ENCODE peak calls at places on chromosomes 6 and 20, in ten cellular contexts. P, S, G, H, C, Y, K, I, Q and J are unnamed samples.

GRCh38 chr6:168027521-168027920 is 30.1 kb downstream of the KIF25 start:
- DNase-seq in P (no peak), S (no peak), G (no peak), H (no peak), C (no peak), Y (no peak), K (no peak), I (no peak), Q (no peak), J (no peak)

GRCh38 chr20:63015665-63016361 is 9.0 kb upstream of the BHLHE23 start:
- DNase-seq in P (no peak), S (no peak), G (no peak), H (no peak), C (no peak), Y (no peak), K (no peak), I (no peak), Q (no peak), J (no peak)

GRCh38 chr20:62938105-62938888 is at the start of gene GID8:
- DNase-seq in P (peak), S (peak), G (no peak), H (no peak), C (peak), Y (no peak), K (peak), I (peak), Q (peak), J (no peak)

GRCh38 chr6:125584468-125584939 is 164.9 kb upstream of the HEY2 start:
- DNase-seq in P (peak), S (peak), G (no peak), H (peak), C (no peak), Y (no peak), K (peak), I (peak), Q (no peak), J (peak)

GRCh38 chr20:36825374-36826104 is 50.4 kb upstream of the TLDC2 start:
- DNase-seq in P (no peak), S (no peak), G (no peak), H (peak), C (no peak), Y (no peak), K (no peak), I (no peak), Q (no peak), J (no peak)

GRCh38 chr6:15106958-15107643 is 138.8 kb upstream of the JARID2 start:
- DNase-seq in P (no peak), S (no peak), G (no peak), H (no peak), C (no peak), Y (no peak), K (no peak), I (no peak), Q (no peak), J (no peak)

GRCh38 chr6:110980648-110981047 is 1.2 kb upstream of the RPF2 start:
- DNase-seq in P (no peak), S (no peak), G (no peak), H (no peak), C (no peak), Y (no peak), K (no peak), I (no peak), Q (no peak), J (no peak)

GRCh38 chr6:82013561-82014275 is 233.8 kb downstream of the IBTK start:
- DNase-seq in P (peak), S (peak), G (no peak), H (no peak), C (no peak), Y (no peak), K (peak), I (no peak), Q (peak), J (peak)

GRCh38 chr6:3825331-3825831 is 23.8 kb upstream of the FAM50B start:
- DNase-seq in P (peak), S (peak), G (no peak), H (no peak), C (no peak), Y (no peak), K (peak), I (peak), Q (no peak), J (no peak)

GRCh38 chr6:75934643-75935472 is 137.6 kb downstream of the IMPG1 start:
- DNase-seq in P (peak), S (peak), G (peak), H (peak), C (peak), Y (peak), K (peak), I (peak), Q (peak), J (peak)

GRCh38 chr20:62979876-62980373 is 26.8 kb downstream of the BHLHE23 start:
- DNase-seq in P (no peak), S (no peak), G (no peak), H (no peak), C (no peak), Y (no peak), K (no peak), I (no peak), Q (no peak), J (no peak)

GRCh38 chr20:58839474-58839874 is 11.2 kb downstream of the GNAS-AS1 start:
- DNase-seq in P (peak), S (peak), G (no peak), H (peak), C (peak), Y (peak), K (peak), I (peak), Q (peak), J (peak)

GRCh38 chr6:20364327-20364726 is 37.4 kb upstream of the E2F3 start:
- DNase-seq in P (no peak), S (no peak), G (no peak), H (no peak), C (no peak), Y (no peak), K (no peak), I (no peak), Q (no peak), J (no peak)

GRCh38 chr6:162468326-162468725 is 259.2 kb downstream of the PRKN start:
- DNase-seq in P (peak), S (no peak), G (no peak), H (no peak), C (no peak), Y (no peak), K (peak), I (no peak), Q (no peak), J (no peak)

GRCh38 chr6:19731286-19731685 is 105.9 kb upstream of the ID4 start:
- DNase-seq in P (peak), S (peak), G (peak), H (no peak), C (no peak), Y (no peak), K (peak), I (no peak), Q (no peak), J (no peak)

GRCh38 chr6:3325210-3325609 is 66.5 kb downstream of the PSMG4 start:
- DNase-seq in P (peak), S (peak), G (no peak), H (no peak), C (no peak), Y (no peak), K (peak), I (no peak), Q (no peak), J (no peak)

GRCh38 chr20:10540636-10541493 is 105.8 kb downstream of the SLX4IP start:
- DNase-seq in P (peak), S (peak), G (peak), H (no peak), C (no peak), Y (no peak), K (peak), I (peak), Q (peak), J (no peak)

GRCh38 chr20:32560482-32560988 is 24.6 kb downstream of the NOL4L start:
- DNase-seq in P (no peak), S (no peak), G (no peak), H (no peak), C (no peak), Y (no peak), K (no peak), I (no peak), Q (no peak), J (no peak)

GRCh38 chr6:11093591-11094410 is at the start of gene SMIM13:
- DNase-seq in P (peak), S (peak), G (peak), H (peak), C (peak), Y (peak), K (peak), I (peak), Q (peak), J (peak)
- TF ChIP-seq CTCF in P (peak), S (peak), G (peak), H (peak), C (peak), Y (peak), K (peak), I (peak), Q (peak), J (peak)

GRCh38 chr20:39676857-39677351 is 714.8 kb downstream of the DHX35 start:
- DNase-seq in P (no peak), S (peak), G (no peak), H (no peak), C (peak), Y (peak), K (peak), I (no peak), Q (peak), J (no peak)
- TF ChIP-seq CTCF in P (no peak), S (peak), G (peak), H (peak), C (peak), Y (no peak), K (peak), I (peak), Q (peak), J (no peak)

GRCh38 chr6:21588812-21589811 is 4.4 kb upstream of the SOX4 start:
- DNase-seq in P (peak), S (peak), G (peak), H (peak), C (peak), Y (peak), K (peak), I (peak), Q (peak), J (peak)

GRCh38 chr6:21586760-21587181 is 6.8 kb upstream of the SOX4 start:
- DNase-seq in P (no peak), S (no peak), G (no peak), H (no peak), C (no peak), Y (no peak), K (no peak), I (no peak), Q (no peak), J (no peak)

GRCh38 chr6:21587925-21588811 is 5.4 kb upstream of the SOX4 start:
- DNase-seq in P (peak), S (peak), G (no peak), H (peak), C (peak), Y (peak), K (peak), I (peak), Q (peak), J (no peak)

GRCh38 chr6:21587182-21587924 is 6.2 kb upstream of the SOX4 start:
- DNase-seq in P (peak), S (peak), G (no peak), H (peak), C (peak), Y (peak), K (peak), I (peak), Q (peak), J (no peak)

DNA sequence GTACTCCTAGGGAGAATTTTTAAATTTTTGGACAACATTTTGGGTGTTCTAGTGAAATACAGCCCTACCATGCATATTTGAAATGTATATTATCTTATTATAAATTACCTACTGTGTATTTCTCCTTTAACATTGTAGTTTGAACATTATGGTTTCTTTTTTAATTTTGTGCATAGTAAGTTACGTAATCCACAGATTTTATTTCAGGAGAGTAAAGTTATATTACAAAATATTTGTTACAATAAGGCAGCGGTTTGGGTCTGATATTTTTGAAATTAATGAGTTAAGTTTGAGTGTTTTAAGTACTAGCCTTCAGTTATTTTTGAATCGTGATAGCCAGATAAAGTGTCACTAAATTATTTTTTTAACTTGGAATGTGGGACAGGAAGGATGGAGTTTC is 7.3 kb upstream of the SOX4 start:
- DNase-seq in P (no peak), S (no peak), G (no peak), H (no peak), C (no peak), Y (no peak), K (no peak), I (no peak), Q (no peak), J (no peak)
- TF ChIP-seq CTCF in P (no peak), S (no peak), G (no peak), H (no peak), C (no peak), Y (no peak), K (no peak), I (no peak), Q (no peak), J (no peak)

GRCh38 chr20:57242414-57242813 is 24.0 kb downstream of the BMP7 start:
- DNase-seq in P (no peak), S (no peak), G (no peak), H (no peak), C (no peak), Y (no peak), K (no peak), I (no peak), Q (no peak), J (no peak)

GRCh38 chr20:57246008-57246407 is 20.4 kb downstream of the BMP7 start:
- DNase-seq in P (no peak), S (no peak), G (no peak), H (no peak), C (no peak), Y (no peak), K (no peak), I (no peak), Q (no peak), J (no peak)

GRCh38 chr20:57244221-57244585 is 22.2 kb downstream of the BMP7 start:
- DNase-seq in P (no peak), S (no peak), G (no peak), H (no peak), C (no peak), Y (no peak), K (no peak), I (no peak), Q (no peak), J (no peak)

GRCh38 chr20:57243480-57244220 is 22.8 kb downstream of the BMP7 start:
- DNase-seq in P (no peak), S (no peak), G (no peak), H (no peak), C (no peak), Y (no peak), K (no peak), I (no peak), Q (no peak), J (no peak)

GRCh38 chr20:57244627-57245214 is 21.7 kb downstream of the BMP7 start:
- DNase-seq in P (no peak), S (no peak), G (no peak), H (no peak), C (no peak), Y (no peak), K (no peak), I (no peak), Q (peak), J (no peak)
- TF ChIP-seq CTCF in P (no peak), S (no peak), G (no peak), H (peak), C (no peak), Y (no peak), K (no peak), I (no peak), Q (no peak), J (no peak)

GRCh38 chr6:69487688-69488087 is 309.1 kb downstream of the LMBRD1 start:
- DNase-seq in P (peak), S (no peak), G (no peak), H (no peak), C (peak), Y (no peak), K (no peak), I (no peak), Q (peak), J (no peak)
- TF ChIP-seq CTCF in P (no peak), S (no peak), G (no peak), H (peak), C (peak), Y (no peak), K (peak), I (peak), Q (peak), J (peak)

GRCh38 chr20:47535994-47536393 is 34.3 kb downstream of the NCOA3 start:
- DNase-seq in P (no peak), S (no peak), G (no peak), H (no peak), C (no peak), Y (no peak), K (no peak), I (no peak), Q (no peak), J (no peak)

GRCh38 chr20:47534405-47534804 is 32.7 kb downstream of the NCOA3 start:
- DNase-seq in P (no peak), S (no peak), G (no peak), H (no peak), C (no peak), Y (no peak), K (no peak), I (no peak), Q (no peak), J (no peak)

GRCh38 chr20:47533518-47534062 is 31.9 kb downstream of the NCOA3 start:
- DNase-seq in P (no peak), S (no peak), G (no peak), H (no peak), C (no peak), Y (no peak), K (no peak), I (no peak), Q (no peak), J (no peak)

GRCh38 chr20:47532002-47532401 is 30.3 kb downstream of the NCOA3 start:
- DNase-seq in P (no peak), S (no peak), G (no peak), H (no peak), C (no peak), Y (no peak), K (no peak), I (no peak), Q (no peak), J (no peak)

GRCh38 chr20:47535088-47535487 is 33.4 kb downstream of the NCOA3 start:
- DNase-seq in P (no peak), S (no peak), G (no peak), H (peak), C (peak), Y (no peak), K (no peak), I (no peak), Q (peak), J (no peak)
- TF ChIP-seq CTCF in P (no peak), S (no peak), G (no peak), H (no peak), C (peak), Y (peak), K (no peak), I (no peak), Q (no peak), J (no peak)

DNA sequence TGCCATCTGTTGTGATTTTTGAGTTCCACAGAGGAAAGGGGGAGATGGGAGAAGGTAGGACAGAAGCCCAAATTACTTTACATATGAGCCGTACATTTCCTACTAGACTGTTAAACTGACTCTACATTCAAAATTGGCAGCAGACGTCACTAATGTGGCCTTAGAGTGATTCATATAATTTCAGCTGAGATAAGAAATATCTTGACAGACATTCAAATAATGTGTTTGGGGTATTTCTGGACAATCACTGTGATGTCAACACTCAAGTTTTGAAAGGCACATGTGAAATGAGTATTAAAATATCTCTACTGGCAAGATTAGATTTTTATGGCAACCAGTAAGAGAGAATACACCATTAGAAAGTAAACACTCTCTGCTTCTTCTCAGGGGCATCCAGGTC is 104.0 kb downstream of the MTFR2 start:
- DNase-seq in P (no peak), S (peak), G (no peak), H (no peak), C (no peak), Y (no peak), K (peak), I (no peak), Q (no peak), J (no peak)
- TF ChIP-seq CTCF in P (no peak), S (no peak), G (no peak), H (no peak), C (no peak), Y (no peak), K (no peak), I (no peak), Q (no peak), J (no peak)

GRCh38 chr6:93424303-93425064 is 5.1 kb upstream of the EPHA7 start:
- DNase-seq in P (peak), S (no peak), G (no peak), H (peak), C (no peak), Y (no peak), K (peak), I (peak), Q (peak), J (no peak)
- TF ChIP-seq CTCF in P (peak), S (peak), G (no peak), H (peak), C (peak), Y (peak), K (peak), I (peak), Q (peak), J (peak)

GRCh38 chr6:132832891-132833290 is 18.5 kb downstream of the RPS12 start:
- DNase-seq in P (no peak), S (no peak), G (no peak), H (no peak), C (no peak), Y (no peak), K (no peak), I (no peak), Q (no peak), J (no peak)

DNA sequence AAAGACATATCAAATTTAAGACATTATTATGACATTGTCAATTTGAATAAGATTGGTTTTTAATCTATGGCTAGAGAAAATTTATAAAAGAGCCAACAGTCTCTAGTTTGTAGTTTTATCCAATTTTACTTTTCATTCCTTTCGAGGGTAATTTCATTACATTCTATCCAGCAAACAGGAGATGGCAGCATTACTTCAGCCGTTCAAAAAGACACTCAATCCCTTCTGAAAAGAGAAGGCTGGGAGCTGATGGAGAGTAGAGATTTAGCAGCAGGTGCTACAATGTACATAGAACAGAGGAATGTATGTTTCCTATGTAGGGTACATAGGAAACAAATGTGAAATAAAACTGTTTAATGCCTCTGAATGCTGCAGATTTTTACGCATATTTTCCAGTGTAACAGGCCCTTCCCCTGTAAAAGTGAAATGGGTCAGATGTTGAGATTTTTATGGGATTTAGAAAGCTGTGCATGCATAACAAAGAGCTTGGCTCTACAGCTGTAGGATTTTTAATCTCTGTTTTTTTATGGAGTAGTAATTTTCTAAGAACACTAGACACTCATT is 15.9 kb downstream of the RPS12 start:
- DNase-seq in P (peak), S (peak), G (no peak), H (no peak), C (peak), Y (no peak), K (peak), I (peak), Q (peak), J (no peak)
- TF ChIP-seq CTCF in P (peak), S (peak), G (peak), H (peak), C (peak), Y (peak), K (peak), I (peak), Q (peak), J (peak)